ENCODE peak calls at places on chromosomes 2 and 18, in nine cellular contexts. S, O, N, F, B, G, Z, L and H are unnamed samples.

GRCh38 chr2:127094509-127095366 is 12.2 kb downstream of the BIN1 start:
- DNase-seq in S (no peak), O (no peak), N (no peak), F (peak), B (peak), G (peak), Z (no peak), L (peak), H (peak)

GRCh38 chr2:173884403-173884802 is 80.8 kb downstream of the SP3 start:
- DNase-seq in S (no peak), O (peak), N (no peak), F (peak), B (peak), G (peak), Z (peak), L (peak), H (peak)

GRCh38 chr18:57806201-57806890 is 3.2 kb upstream of the ATP8B1 start:
- DNase-seq in S (no peak), O (no peak), N (no peak), F (no peak), B (no peak), G (no peak), Z (no peak), L (no peak), H (no peak)

GRCh38 chr2:64179582-64180321 is 35.5 kb upstream of the PELI1 start:
- DNase-seq in S (no peak), O (no peak), N (no peak), F (no peak), B (no peak), G (no peak), Z (no peak), L (no peak), H (no peak)

GRCh38 chr2:241746084-241746483 is 11.7 kb downstream of the D2HGDH start:
- DNase-seq in S (no peak), O (no peak), N (no peak), F (no peak), B (no peak), G (no peak), Z (no peak), L (no peak), H (no peak)

GRCh38 chr18:23876496-23876895 is 138.1 kb upstream of the TTC39C start:
- DNase-seq in S (no peak), O (no peak), N (no peak), F (no peak), B (no peak), G (no peak), Z (no peak), L (no peak), H (no peak)

GRCh38 chr2:201130524-201131186 is 14.7 kb downstream of the CFLAR start:
- DNase-seq in S (no peak), O (peak), N (no peak), F (no peak), B (no peak), G (no peak), Z (no peak), L (peak), H (peak)

GRCh38 chr18:10142496-10143160 is 228.8 kb downstream of the VAPA start:
- DNase-seq in S (no peak), O (peak), N (peak), F (no peak), B (no peak), G (no peak), Z (peak), L (no peak), H (peak)

GRCh38 chr18:22324191-22325131 is 93.3 kb downstream of the CTAGE1 start:
- DNase-seq in S (no peak), O (no peak), N (peak), F (peak), B (peak), G (no peak), Z (no peak), L (peak), H (peak)

GRCh38 chr2:20473128-20473527 is 26.3 kb downstream of the RHOB start:
- DNase-seq in S (no peak), O (no peak), N (no peak), F (no peak), B (no peak), G (no peak), Z (no peak), L (no peak), H (no peak)

GRCh38 chr2:12619975-12620374 is 96.8 kb upstream of the TRIB2 start:
- DNase-seq in S (no peak), O (no peak), N (no peak), F (peak), B (no peak), G (peak), Z (no peak), L (no peak), H (peak)

GRCh38 chr2:12620759-12621158 is 96.0 kb upstream of the TRIB2 start:
- DNase-seq in S (no peak), O (no peak), N (no peak), F (no peak), B (no peak), G (no peak), Z (no peak), L (no peak), H (no peak)

GRCh38 chr2:12624911-12625598 is 91.7 kb upstream of the TRIB2 start:
- DNase-seq in S (no peak), O (no peak), N (no peak), F (no peak), B (no peak), G (no peak), Z (no peak), L (peak), H (no peak)
- H3K4me3 ChIP-seq in S (no peak), O (no peak), N (no peak), F (no peak), B (no peak), G (no peak), Z (no peak), L (no peak), H (no peak)

DNA sequence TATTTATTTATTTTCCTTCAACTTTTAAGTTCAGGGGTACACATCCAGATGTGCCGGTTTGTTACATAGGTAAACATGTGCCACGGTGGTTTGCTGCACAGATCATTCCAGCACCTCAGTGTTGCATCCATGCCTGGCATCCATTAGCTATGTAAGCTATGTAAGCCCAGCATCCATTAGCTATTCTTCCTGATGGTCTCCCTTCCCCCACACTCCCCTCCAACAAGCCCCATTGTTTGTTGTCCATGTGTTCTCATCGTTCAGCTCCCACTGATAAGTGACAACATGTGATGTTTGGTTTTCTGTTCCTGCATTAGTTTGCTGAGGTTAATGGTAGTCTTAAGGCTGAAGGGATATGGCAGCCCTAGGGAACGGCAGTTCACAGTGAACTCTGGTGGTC is 203.4 kb downstream of the CTNNA2 start:
- DNase-seq in S (no peak), O (no peak), N (no peak), F (no peak), B (no peak), G (no peak), Z (no peak), L (peak), H (no peak)
- H3K27ac ChIP-seq in S (no peak), O (peak), N (no peak), F (no peak), B (no peak), G (no peak), Z (no peak), L (no peak), H (no peak)

GRCh38 chr2:168521342-168521741 is 65.3 kb downstream of the CERS6 start:
- DNase-seq in S (no peak), O (no peak), N (no peak), F (peak), B (peak), G (no peak), Z (no peak), L (peak), H (no peak)
- H3K4me3 ChIP-seq in S (no peak), O (no peak), N (no peak), F (peak), B (no peak), G (no peak), Z (no peak), L (no peak), H (no peak)

GRCh38 chr2:51424418-51424817 is 392.5 kb upstream of the NRXN1 start:
- DNase-seq in S (no peak), O (peak), N (no peak), F (no peak), B (no peak), G (no peak), Z (no peak), L (peak), H (peak)

GRCh38 chr2:51420521-51420920 is 388.6 kb upstream of the NRXN1 start:
- DNase-seq in S (no peak), O (no peak), N (no peak), F (no peak), B (no peak), G (no peak), Z (no peak), L (no peak), H (no peak)
- H3K27ac ChIP-seq in S (no peak), O (no peak), N (no peak), F (no peak), B (no peak), G (no peak), Z (no peak), L (no peak), H (no peak)

GRCh38 chr2:238791345-238791744 is 56.5 kb upstream of the TWIST2 start:
- DNase-seq in S (no peak), O (no peak), N (no peak), F (no peak), B (no peak), G (no peak), Z (no peak), L (no peak), H (no peak)

GRCh38 chr2:238787507-238787906 is 60.4 kb upstream of the TWIST2 start:
- DNase-seq in S (no peak), O (no peak), N (no peak), F (no peak), B (no peak), G (no peak), Z (no peak), L (no peak), H (no peak)

GRCh38 chr2:238789317-238789806 is 58.5 kb upstream of the TWIST2 start:
- DNase-seq in S (no peak), O (no peak), N (no peak), F (no peak), B (no peak), G (no peak), Z (no peak), L (no peak), H (no peak)

GRCh38 chr2:238790877-238791276 is 57.0 kb upstream of the TWIST2 start:
- DNase-seq in S (no peak), O (no peak), N (no peak), F (no peak), B (no peak), G (no peak), Z (no peak), L (no peak), H (no peak)

DNA sequence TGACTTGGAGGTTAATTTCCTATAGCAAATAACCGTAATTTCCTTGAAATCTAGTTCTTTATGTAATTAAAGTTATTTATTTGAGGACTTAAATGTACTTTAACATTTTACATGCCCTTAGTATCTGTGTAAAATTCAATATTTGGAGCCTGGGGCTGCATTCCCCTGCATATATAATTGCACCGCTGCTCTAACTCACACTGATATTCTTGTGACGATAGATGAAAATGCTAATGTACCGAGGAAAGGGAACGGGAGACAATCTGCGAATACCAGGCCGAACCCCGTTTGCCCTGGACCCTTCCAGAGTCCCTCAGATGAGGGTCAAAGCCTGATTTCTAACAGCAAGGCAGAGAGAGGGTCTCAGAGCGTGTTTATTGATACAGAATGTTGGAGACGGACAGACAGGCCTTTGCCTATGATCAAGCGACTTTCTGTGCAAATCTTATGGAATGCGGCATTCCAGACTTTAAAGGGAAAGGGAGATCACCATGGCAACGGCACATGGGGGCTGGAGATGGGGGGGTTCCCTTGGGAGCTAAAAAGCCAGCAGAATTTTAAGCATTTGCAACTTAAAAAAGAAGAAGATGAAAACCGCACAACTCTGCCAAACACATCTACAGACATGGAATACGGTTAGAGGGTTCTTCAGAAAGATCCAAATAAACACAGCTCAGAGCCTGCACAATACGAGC is 57.6 kb upstream of the TWIST2 start:
- DNase-seq in S (no peak), O (no peak), N (no peak), F (no peak), B (no peak), G (no peak), Z (no peak), L (no peak), H (no peak)
- H3K4me3 ChIP-seq in S (peak), O (no peak), N (no peak), F (no peak), B (no peak), G (no peak), Z (no peak), L (no peak), H (no peak)